ENCODE peak calls at places on chromosomes 7 and 10, in eight cellular contexts. U, W, C, V, K, H, A and O are unnamed samples.
A peak's percentile ranks its signal among the peaks of the same experiment; 100 is the strongest.

GRCh38 chr10:123203393-123204126 is 49.4 kb downstream of the BUB3 start:
- DNase-seq in U (no peak), W (no peak), C (no peak), V (no peak), K (no peak), H (no peak), A (no peak), O (no peak)

GRCh38 chr10:129231821-129232220 is 235.2 kb upstream of the MGMT start:
- DNase-seq in U (no peak), W (no peak), C (no peak), V (no peak), K (no peak), H (no peak), A (no peak), O (no peak)

GRCh38 chr7:128031901-128032604 is 816 bp upstream of the LRRC4 start:
- DNase-seq in U (peak; percentile 61), W (peak; percentile 51), C (peak; percentile 8), V (peak; percentile 76), K (peak; percentile 41), H (peak; percentile 59), A (peak; percentile 77), O (peak; percentile 16)

GRCh38 chr10:43123361-43124093 is 14.7 kb upstream of the CSGALNACT2 start:
- DNase-seq in U (no peak), W (no peak), C (no peak), V (no peak), K (no peak), H (no peak), A (no peak), O (no peak)

GRCh38 chr7:44384586-44385383 is 59.4 kb upstream of the CAMK2B start:
- DNase-seq in U (no peak), W (no peak), C (no peak), V (no peak), K (no peak), H (no peak), A (no peak), O (no peak)

GRCh38 chr10:67327626-67328535 is 368.1 kb downstream of the CTNNA3 start:
- DNase-seq in U (no peak), W (no peak), C (no peak), V (no peak), K (no peak), H (no peak), A (no peak), O (no peak)

GRCh38 chr10:11017575-11018425 is at the start of gene CELF2:
- DNase-seq in U (peak; percentile 68), W (peak; percentile 77), C (peak; percentile 12), V (peak; percentile 36), K (peak; percentile 40), H (no peak), A (no peak), O (peak; percentile 27)

GRCh38 chr7:32056767-32057166 is 13.4 kb downstream of the PDE1C start:
- DNase-seq in U (no peak), W (no peak), C (no peak), V (no peak), K (no peak), H (no peak), A (no peak), O (no peak)

GRCh38 chr7:29881724-29882123 is 75.4 kb downstream of the WIPF3 start:
- DNase-seq in U (no peak), W (no peak), C (no peak), V (no peak), K (no peak), H (no peak), A (no peak), O (no peak)

GRCh38 chr10:97889461-97890265 is 40.0 kb downstream of the GOLGA7B start:
- DNase-seq in U (no peak), W (no peak), C (no peak), V (peak; percentile 93), K (no peak), H (peak; percentile 22), A (no peak), O (no peak)

GRCh38 chr7:10225265-10225664 is 748.4 kb upstream of the PHF14 start:
- DNase-seq in U (no peak), W (no peak), C (no peak), V (no peak), K (no peak), H (no peak), A (peak; percentile 24), O (no peak)

GRCh38 chr7:97390915-97391593 is 273.6 kb downstream of the SDHAF3 start:
- DNase-seq in U (no peak), W (no peak), C (no peak), V (no peak), K (no peak), H (no peak), A (no peak), O (no peak)

GRCh38 chr10:125238682-125239081 is 78.3 kb upstream of the CTBP2 start:
- DNase-seq in U (no peak), W (no peak), C (no peak), V (no peak), K (no peak), H (no peak), A (no peak), O (no peak)

GRCh38 chr10:50594012-50594411 is 29.7 kb downstream of the SGMS1 start:
- DNase-seq in U (no peak), W (no peak), C (no peak), V (no peak), K (no peak), H (no peak), A (no peak), O (no peak)

GRCh38 chr10:14923972-14924371 is 29.9 kb downstream of the DCLRE1C start:
- DNase-seq in U (no peak), W (no peak), C (no peak), V (no peak), K (no peak), H (no peak), A (no peak), O (no peak)

GRCh38 chr7:47470567-47471357 is 111.1 kb downstream of the TNS3 start:
- DNase-seq in U (no peak), W (no peak), C (no peak), V (no peak), K (no peak), H (peak; percentile 88), A (no peak), O (no peak)

GRCh38 chr7:41116817-41117216 is 586.1 kb downstream of the INHBA start:
- DNase-seq in U (no peak), W (no peak), C (no peak), V (peak; percentile 63), K (no peak), H (no peak), A (no peak), O (no peak)

GRCh38 chr7:84149573-84149972 is 45.0 kb downstream of the SEMA3A start:
- DNase-seq in U (no peak), W (no peak), C (no peak), V (no peak), K (no peak), H (no peak), A (no peak), O (no peak)